ENCODE peak calls at places on chromosomes 13 and 19, in seven cellular contexts. One of them, this sample, is unnamed.

GRCh38 chr19:20197747-20198146 is 30.7 kb downstream of the ZNF486 start:
- DNase-seq in NCI-H146: no peak
- DNase-seq in AG10803: no peak
- DNase-seq in HT-29: no peak
- DNase-seq in thyroid gland: no peak
- DNase-seq in T-helper 9 cell: no peak
- DNase-seq in NCI-H1092 treated with DMSO at 0.1 percent for 48 hours: no peak
- DNase-seq in this sample: no peak

GRCh38 chr13:24128112-24128511 is 32.4 kb upstream of the SPATA13 start:
- DNase-seq in NCI-H146: no peak
- DNase-seq in AG10803: no peak
- DNase-seq in HT-29: peak
- DNase-seq in thyroid gland: no peak
- DNase-seq in T-helper 9 cell: no peak
- DNase-seq in NCI-H1092 treated with DMSO at 0.1 percent for 48 hours: no peak
- DNase-seq in this sample: no peak

GRCh38 chr13:112943309-112944125 is 25.5 kb upstream of the MCF2L start:
- DNase-seq in NCI-H146: peak
- DNase-seq in AG10803: no peak
- DNase-seq in HT-29: peak
- DNase-seq in thyroid gland: peak
- DNase-seq in T-helper 9 cell: no peak
- DNase-seq in NCI-H1092 treated with DMSO at 0.1 percent for 48 hours: peak
- DNase-seq in this sample: peak

GRCh38 chr13:27172495-27172842 is 858 bp upstream of the USP12 start:
- DNase-seq in NCI-H146: peak
- DNase-seq in AG10803: peak
- DNase-seq in HT-29: no peak
- DNase-seq in thyroid gland: no peak
- DNase-seq in T-helper 9 cell: no peak
- DNase-seq in NCI-H1092 treated with DMSO at 0.1 percent for 48 hours: peak
- DNase-seq in this sample: no peak

GRCh38 chr13:98824376-98825160 is 72.1 kb upstream of the SLC15A1 start:
- DNase-seq in NCI-H146: no peak
- DNase-seq in AG10803: no peak
- DNase-seq in HT-29: no peak
- DNase-seq in thyroid gland: no peak
- DNase-seq in T-helper 9 cell: no peak
- DNase-seq in NCI-H1092 treated with DMSO at 0.1 percent for 48 hours: no peak
- DNase-seq in this sample: no peak

GRCh38 chr19:55082023-55082851 is 6.6 kb downstream of the EPS8L1 start:
- DNase-seq in NCI-H146: peak
- DNase-seq in AG10803: no peak
- DNase-seq in HT-29: peak
- DNase-seq in thyroid gland: no peak
- DNase-seq in T-helper 9 cell: no peak
- DNase-seq in NCI-H1092 treated with DMSO at 0.1 percent for 48 hours: no peak
- DNase-seq in this sample: peak

GRCh38 chr13:27969073-27969865 is at the start of gene CDX2:
- DNase-seq in NCI-H146: no peak
- DNase-seq in AG10803: no peak
- DNase-seq in HT-29: peak
- DNase-seq in thyroid gland: no peak
- DNase-seq in T-helper 9 cell: no peak
- DNase-seq in NCI-H1092 treated with DMSO at 0.1 percent for 48 hours: no peak
- DNase-seq in this sample: peak

GRCh38 chr19:53971608-53972007 is 8.9 kb downstream of the CACNG8 start:
- DNase-seq in NCI-H146: no peak
- DNase-seq in AG10803: no peak
- DNase-seq in HT-29: no peak
- DNase-seq in thyroid gland: no peak
- DNase-seq in T-helper 9 cell: no peak
- DNase-seq in NCI-H1092 treated with DMSO at 0.1 percent for 48 hours: no peak
- DNase-seq in this sample: no peak

GRCh38 chr19:45676851-45677263 is 8.8 kb downstream of the GIPR start:
- DNase-seq in NCI-H146: peak
- DNase-seq in AG10803: no peak
- DNase-seq in HT-29: peak
- DNase-seq in thyroid gland: peak
- DNase-seq in T-helper 9 cell: peak
- DNase-seq in NCI-H1092 treated with DMSO at 0.1 percent for 48 hours: no peak
- DNase-seq in this sample: no peak

GRCh38 chr19:33758541-33759013 is 38.1 kb upstream of the KCTD15 start:
- DNase-seq in NCI-H146: no peak
- DNase-seq in AG10803: no peak
- DNase-seq in HT-29: peak
- DNase-seq in thyroid gland: peak
- DNase-seq in T-helper 9 cell: no peak
- DNase-seq in NCI-H1092 treated with DMSO at 0.1 percent for 48 hours: no peak
- DNase-seq in this sample: no peak

GRCh38 chr13:97975851-97976550 is 22.5 kb downstream of the IPO5 start:
- DNase-seq in NCI-H146: peak
- DNase-seq in AG10803: peak
- DNase-seq in HT-29: peak
- DNase-seq in thyroid gland: peak
- DNase-seq in T-helper 9 cell: peak
- DNase-seq in NCI-H1092 treated with DMSO at 0.1 percent for 48 hours: peak
- DNase-seq in this sample: peak

GRCh38 chr19:50554212-50554611 is 14.0 kb downstream of the LRRC4B start:
- DNase-seq in NCI-H146: no peak
- DNase-seq in AG10803: no peak
- DNase-seq in HT-29: no peak
- DNase-seq in thyroid gland: no peak
- DNase-seq in T-helper 9 cell: no peak
- DNase-seq in NCI-H1092 treated with DMSO at 0.1 percent for 48 hours: no peak
- DNase-seq in this sample: no peak

GRCh38 chr19:44644391-44645016 is 794 bp downstream of the PVR start:
- DNase-seq in NCI-H146: peak
- DNase-seq in AG10803: no peak
- DNase-seq in HT-29: peak
- DNase-seq in thyroid gland: peak
- DNase-seq in T-helper 9 cell: no peak
- DNase-seq in NCI-H1092 treated with DMSO at 0.1 percent for 48 hours: peak
- DNase-seq in this sample: peak

GRCh38 chr13:45718063-45718462 is 15.9 kb downstream of the CBY2 start:
- DNase-seq in NCI-H146: peak
- DNase-seq in AG10803: peak
- DNase-seq in HT-29: peak
- DNase-seq in thyroid gland: no peak
- DNase-seq in T-helper 9 cell: no peak
- DNase-seq in NCI-H1092 treated with DMSO at 0.1 percent for 48 hours: peak
- DNase-seq in this sample: peak

GRCh38 chr19:44447864-44448674 is at the start of gene ZNF229:
- DNase-seq in NCI-H146: peak
- DNase-seq in AG10803: peak
- DNase-seq in HT-29: no peak
- DNase-seq in thyroid gland: peak
- DNase-seq in T-helper 9 cell: peak
- DNase-seq in NCI-H1092 treated with DMSO at 0.1 percent for 48 hours: peak
- DNase-seq in this sample: peak

GRCh38 chr13:101127741-101128353 is 288.5 kb downstream of the NALCN start:
- DNase-seq in NCI-H146: peak
- DNase-seq in AG10803: peak
- DNase-seq in HT-29: peak
- DNase-seq in thyroid gland: peak
- DNase-seq in T-helper 9 cell: no peak
- DNase-seq in NCI-H1092 treated with DMSO at 0.1 percent for 48 hours: peak
- DNase-seq in this sample: peak

GRCh38 chr19:45071545-45071938 is 4.7 kb downstream of the ZNF296 start:
- DNase-seq in NCI-H146: no peak
- DNase-seq in AG10803: no peak
- DNase-seq in HT-29: no peak
- DNase-seq in thyroid gland: no peak
- DNase-seq in T-helper 9 cell: no peak
- DNase-seq in NCI-H1092 treated with DMSO at 0.1 percent for 48 hours: no peak
- DNase-seq in this sample: no peak

GRCh38 chr13:114112231-114112825 is 20.1 kb downstream of the RASA3 start:
- DNase-seq in NCI-H146: no peak
- DNase-seq in AG10803: no peak
- DNase-seq in HT-29: no peak
- DNase-seq in thyroid gland: peak
- DNase-seq in T-helper 9 cell: no peak
- DNase-seq in NCI-H1092 treated with DMSO at 0.1 percent for 48 hours: no peak
- DNase-seq in this sample: peak

GRCh38 chr19:46863818-46864629 is 3.2 kb downstream of the ARHGAP35 start:
- DNase-seq in NCI-H146: no peak
- DNase-seq in AG10803: peak
- DNase-seq in HT-29: peak
- DNase-seq in thyroid gland: peak
- DNase-seq in T-helper 9 cell: no peak
- DNase-seq in NCI-H1092 treated with DMSO at 0.1 percent for 48 hours: peak
- DNase-seq in this sample: peak

GRCh38 chr13:46168818-46169217 is 13.2 kb downstream of the LCP1 start:
- DNase-seq in NCI-H146: no peak
- DNase-seq in AG10803: no peak
- DNase-seq in HT-29: no peak
- DNase-seq in thyroid gland: no peak
- DNase-seq in T-helper 9 cell: no peak
- DNase-seq in NCI-H1092 treated with DMSO at 0.1 percent for 48 hours: no peak
- DNase-seq in this sample: no peak

GRCh38 chr13:50580684-50581305 is 262.7 kb downstream of the DLEU7 start:
- DNase-seq in NCI-H146: no peak
- DNase-seq in AG10803: peak
- DNase-seq in HT-29: no peak
- DNase-seq in thyroid gland: no peak
- DNase-seq in T-helper 9 cell: no peak
- DNase-seq in NCI-H1092 treated with DMSO at 0.1 percent for 48 hours: no peak
- DNase-seq in this sample: no peak

GRCh38 chr19:10625003-10625761 is at the start of gene SLC44A2:
- DNase-seq in NCI-H146: peak
- DNase-seq in AG10803: peak
- DNase-seq in HT-29: peak
- DNase-seq in thyroid gland: peak
- DNase-seq in T-helper 9 cell: no peak
- DNase-seq in NCI-H1092 treated with DMSO at 0.1 percent for 48 hours: peak
- DNase-seq in this sample: peak

GRCh38 chr19:57466489-57466888 is 9.5 kb upstream of the VN1R1 start:
- DNase-seq in NCI-H146: no peak
- DNase-seq in AG10803: no peak
- DNase-seq in HT-29: no peak
- DNase-seq in thyroid gland: no peak
- DNase-seq in T-helper 9 cell: no peak
- DNase-seq in NCI-H1092 treated with DMSO at 0.1 percent for 48 hours: no peak
- DNase-seq in this sample: no peak

GRCh38 chr19:1767464-1767933 is 14.2 kb downstream of the ONECUT3 start:
- DNase-seq in NCI-H146: no peak
- DNase-seq in AG10803: peak
- DNase-seq in HT-29: no peak
- DNase-seq in thyroid gland: peak
- DNase-seq in T-helper 9 cell: peak
- DNase-seq in NCI-H1092 treated with DMSO at 0.1 percent for 48 hours: no peak
- DNase-seq in this sample: peak

GRCh38 chr13:25329706-25330105 is 28.3 kb downstream of the NUP58 start:
- DNase-seq in NCI-H146: no peak
- DNase-seq in AG10803: peak
- DNase-seq in HT-29: no peak
- DNase-seq in thyroid gland: no peak
- DNase-seq in T-helper 9 cell: no peak
- DNase-seq in NCI-H1092 treated with DMSO at 0.1 percent for 48 hours: no peak
- DNase-seq in this sample: no peak

GRCh38 chr19:47274891-47275865 is 493 bp downstream of the INAFM1 start:
- DNase-seq in NCI-H146: peak
- DNase-seq in AG10803: peak
- DNase-seq in HT-29: no peak
- DNase-seq in thyroid gland: peak
- DNase-seq in T-helper 9 cell: no peak
- DNase-seq in NCI-H1092 treated with DMSO at 0.1 percent for 48 hours: no peak
- DNase-seq in this sample: peak

GRCh38 chr13:30443957-30444404 is 21.7 kb downstream of the UBE2L5 start:
- DNase-seq in NCI-H146: no peak
- DNase-seq in AG10803: no peak
- DNase-seq in HT-29: no peak
- DNase-seq in thyroid gland: no peak
- DNase-seq in T-helper 9 cell: no peak
- DNase-seq in NCI-H1092 treated with DMSO at 0.1 percent for 48 hours: no peak
- DNase-seq in this sample: no peak

GRCh38 chr19:41264581-41265375 is 606 bp downstream of the HNRNPUL1 start:
- DNase-seq in NCI-H146: peak
- DNase-seq in AG10803: peak
- DNase-seq in HT-29: peak
- DNase-seq in thyroid gland: peak
- DNase-seq in T-helper 9 cell: peak
- DNase-seq in NCI-H1092 treated with DMSO at 0.1 percent for 48 hours: peak
- DNase-seq in this sample: peak

GRCh38 chr19:9352505-9352904 is 10.3 kb upstream of the ZNF177 start:
- DNase-seq in NCI-H146: no peak
- DNase-seq in AG10803: no peak
- DNase-seq in HT-29: no peak
- DNase-seq in thyroid gland: no peak
- DNase-seq in T-helper 9 cell: no peak
- DNase-seq in NCI-H1092 treated with DMSO at 0.1 percent for 48 hours: no peak
- DNase-seq in this sample: no peak

GRCh38 chr13:74206061-74206561 is 71.9 kb upstream of the KLF12 start:
- DNase-seq in NCI-H146: no peak
- DNase-seq in AG10803: peak
- DNase-seq in HT-29: peak
- DNase-seq in thyroid gland: no peak
- DNase-seq in T-helper 9 cell: no peak
- DNase-seq in NCI-H1092 treated with DMSO at 0.1 percent for 48 hours: no peak
- DNase-seq in this sample: peak